ENCODE peak calls at places on chromosomes 1 and 21, in six cellular contexts. One of them, this sample, is unnamed.

GRCh38 chr1:187313115-187313514 is 484.4 kb downstream of the PLA2G4A start:
- DNase-seq in tibial artery: no peak
- DNase-seq in mesendoderm: peak; percentile 48
- DNase-seq in kidney: no peak
- DNase-seq in left ventricle myocardium inferior: no peak
- DNase-seq in CD4-positive, alpha-beta memory T cell: no peak
- DNase-seq in this sample: no peak

GRCh38 chr1:89254658-89255287 is 17.9 kb downstream of the GBP5 start:
- DNase-seq in left ventricle myocardium inferior: no peak
- DNase-seq in mesendoderm: no peak
- DNase-seq in tibial artery: no peak
- DNase-seq in CD4-positive, alpha-beta memory T cell: no peak
- DNase-seq in kidney: no peak
- DNase-seq in this sample: no peak

GRCh38 chr1:32062867-32063230 is 9.9 kb upstream of the TMEM39B start:
- DNase-seq in mesendoderm: no peak
- DNase-seq in CD4-positive, alpha-beta memory T cell: no peak
- DNase-seq in kidney: no peak
- DNase-seq in tibial artery: no peak
- DNase-seq in left ventricle myocardium inferior: no peak
- DNase-seq in this sample: no peak

GRCh38 chr1:91851130-91852010 is 34.6 kb downstream of the TGFBR3 start:
- DNase-seq in CD4-positive, alpha-beta memory T cell: no peak
- DNase-seq in kidney: peak; percentile 97
- DNase-seq in left ventricle myocardium inferior: peak; percentile 95
- DNase-seq in mesendoderm: no peak
- DNase-seq in tibial artery: peak; percentile 89
- DNase-seq in this sample: peak; percentile 91

GRCh38 chr21:15031790-15032357 is 32.9 kb downstream of the NRIP1 start:
- DNase-seq in mesendoderm: no peak
- DNase-seq in left ventricle myocardium inferior: no peak
- DNase-seq in kidney: no peak
- DNase-seq in CD4-positive, alpha-beta memory T cell: no peak
- DNase-seq in tibial artery: no peak
- DNase-seq in this sample: no peak

GRCh38 chr21:34835526-34835925 is 166.7 kb downstream of the CLIC6 start:
- DNase-seq in kidney: no peak
- DNase-seq in CD4-positive, alpha-beta memory T cell: no peak
- DNase-seq in tibial artery: peak; percentile 75
- DNase-seq in mesendoderm: no peak
- DNase-seq in left ventricle myocardium inferior: no peak
- DNase-seq in this sample: no peak

GRCh38 chr1:161421456-161421855 is 53.8 kb upstream of the CFAP126 start:
- DNase-seq in tibial artery: no peak
- DNase-seq in mesendoderm: no peak
- DNase-seq in CD4-positive, alpha-beta memory T cell: no peak
- DNase-seq in left ventricle myocardium inferior: no peak
- DNase-seq in kidney: no peak
- DNase-seq in this sample: no peak

GRCh38 chr1:212254853-212255363 is 30.3 kb upstream of the PPP2R5A start:
- DNase-seq in CD4-positive, alpha-beta memory T cell: peak; percentile 43
- DNase-seq in mesendoderm: no peak
- DNase-seq in kidney: no peak
- DNase-seq in left ventricle myocardium inferior: no peak
- DNase-seq in tibial artery: no peak
- DNase-seq in this sample: no peak

GRCh38 chr1:223230161-223230881 is 87.3 kb upstream of the TLR5 start:
- DNase-seq in CD4-positive, alpha-beta memory T cell: peak; percentile 32
- DNase-seq in tibial artery: no peak
- DNase-seq in left ventricle myocardium inferior: no peak
- DNase-seq in mesendoderm: peak; percentile 41
- DNase-seq in kidney: no peak
- DNase-seq in this sample: no peak

GRCh38 chr1:14969006-14969405 is 184.5 kb upstream of the TMEM51 start:
- DNase-seq in tibial artery: no peak
- DNase-seq in mesendoderm: no peak
- DNase-seq in CD4-positive, alpha-beta memory T cell: peak; percentile 21
- DNase-seq in left ventricle myocardium inferior: no peak
- DNase-seq in kidney: no peak
- DNase-seq in this sample: no peak

GRCh38 chr1:159197767-159198557 is 6.7 kb upstream of the ACKR1 start:
- DNase-seq in CD4-positive, alpha-beta memory T cell: no peak
- DNase-seq in mesendoderm: peak; percentile 88
- DNase-seq in kidney: no peak
- DNase-seq in tibial artery: peak; percentile 83
- DNase-seq in left ventricle myocardium inferior: peak; percentile 25
- DNase-seq in this sample: peak; percentile 44

GRCh38 chr1:248696261-248696660 is 6.3 kb downstream of the OR14I1 start:
- DNase-seq in kidney: no peak
- DNase-seq in tibial artery: no peak
- DNase-seq in CD4-positive, alpha-beta memory T cell: no peak
- DNase-seq in left ventricle myocardium inferior: no peak
- DNase-seq in mesendoderm: no peak
- DNase-seq in this sample: no peak

GRCh38 chr1:87129038-87129437 is 199.6 kb upstream of the LMO4 start:
- DNase-seq in kidney: no peak
- DNase-seq in mesendoderm: no peak
- DNase-seq in CD4-positive, alpha-beta memory T cell: no peak
- DNase-seq in left ventricle myocardium inferior: no peak
- DNase-seq in tibial artery: no peak
- DNase-seq in this sample: no peak

GRCh38 chr1:232558974-232559373 is 71.0 kb downstream of the SIPA1L2 start:
- DNase-seq in left ventricle myocardium inferior: no peak
- DNase-seq in kidney: no peak
- DNase-seq in tibial artery: no peak
- DNase-seq in CD4-positive, alpha-beta memory T cell: no peak
- DNase-seq in mesendoderm: peak; percentile 96
- DNase-seq in this sample: no peak

GRCh38 chr21:29343517-29343916 is 44.8 kb downstream of the BACH1 start:
- DNase-seq in kidney: no peak
- DNase-seq in tibial artery: no peak
- DNase-seq in mesendoderm: no peak
- DNase-seq in CD4-positive, alpha-beta memory T cell: no peak
- DNase-seq in left ventricle myocardium inferior: no peak
- DNase-seq in this sample: no peak

GRCh38 chr21:29346771-29347170 is 48.0 kb downstream of the BACH1 start:
- DNase-seq in CD4-positive, alpha-beta memory T cell: no peak
- DNase-seq in mesendoderm: no peak
- DNase-seq in tibial artery: no peak
- DNase-seq in kidney: no peak
- DNase-seq in left ventricle myocardium inferior: no peak
- DNase-seq in this sample: no peak

GRCh38 chr21:29349702-29350101 is 51.0 kb downstream of the BACH1 start:
- DNase-seq in tibial artery: no peak
- DNase-seq in kidney: no peak
- DNase-seq in CD4-positive, alpha-beta memory T cell: no peak
- DNase-seq in mesendoderm: no peak
- DNase-seq in left ventricle myocardium inferior: no peak
- DNase-seq in this sample: no peak

GRCh38 chr21:29347274-29347681 is 48.6 kb downstream of the BACH1 start:
- DNase-seq in CD4-positive, alpha-beta memory T cell: no peak
- DNase-seq in tibial artery: peak; percentile 33
- DNase-seq in mesendoderm: no peak
- DNase-seq in kidney: no peak
- DNase-seq in left ventricle myocardium inferior: no peak
- DNase-seq in this sample: no peak

DNA sequence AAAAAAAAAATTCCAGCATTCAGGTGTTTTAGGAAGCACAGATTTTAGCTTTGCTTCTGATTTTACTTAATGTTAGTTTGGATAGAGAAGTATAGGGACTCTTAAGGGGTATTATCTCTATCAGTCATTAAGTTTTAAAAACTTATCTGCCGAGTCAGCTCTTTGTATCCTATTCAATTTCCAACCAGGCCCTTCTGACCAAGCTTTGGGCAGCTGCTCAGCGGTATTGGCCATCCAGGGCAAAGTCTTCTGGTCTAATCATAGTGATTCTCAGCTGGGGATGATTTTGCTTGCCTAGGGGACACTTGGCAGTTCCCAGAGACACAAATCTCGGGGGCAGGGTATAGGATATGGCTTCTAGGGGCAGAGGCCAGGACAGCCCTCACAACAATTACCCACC is 47.6 kb downstream of the BACH1 start:
- DNase-seq in kidney: no peak
- DNase-seq in mesendoderm: no peak
- DNase-seq in tibial artery: no peak
- DNase-seq in left ventricle myocardium inferior: no peak
- DNase-seq in CD4-positive, alpha-beta memory T cell: no peak
- DNase-seq in this sample: no peak
- H3K4me1 ChIP-seq in kidney: peaks cover 15% of the 10 kb centered on the region
- H3K4me1 ChIP-seq in mesendoderm: no peaks in the 10 kb centered on the region
- H3K4me1 ChIP-seq in tibial artery: peaks cover 57% of the 10 kb centered on the region
- H3K4me1 ChIP-seq in left ventricle myocardium inferior: peaks cover 47% of the 10 kb centered on the region
- H3K4me1 ChIP-seq in CD4-positive, alpha-beta memory T cell: peaks cover 16% of the 10 kb centered on the region
- H3K4me1 ChIP-seq in this sample: peaks cover 36% of the 10 kb centered on the region

DNA sequence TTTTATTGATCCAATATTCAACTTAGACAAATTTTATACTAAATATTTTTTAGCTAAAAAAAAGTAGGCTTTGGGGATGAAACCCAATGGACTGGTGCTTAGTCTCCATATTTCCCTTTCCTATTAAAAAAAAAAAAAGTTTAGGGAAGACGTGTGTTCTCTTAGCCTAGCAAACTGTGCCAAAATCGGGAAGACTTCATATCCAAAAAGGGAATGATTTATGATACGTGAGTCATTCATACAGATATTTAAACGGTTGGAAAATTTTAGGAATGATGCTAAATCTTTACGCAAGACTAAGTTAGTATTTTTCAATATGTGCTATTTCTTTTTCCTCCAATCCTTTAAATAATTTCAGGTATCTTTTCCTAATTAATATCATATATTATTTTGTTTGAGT is 50.7 kb downstream of the SPATA17 start:
- DNase-seq in mesendoderm: no peak
- DNase-seq in kidney: no peak
- DNase-seq in CD4-positive, alpha-beta memory T cell: no peak
- DNase-seq in tibial artery: no peak
- DNase-seq in left ventricle myocardium inferior: no peak
- DNase-seq in this sample: no peak
- H3K27ac ChIP-seq in mesendoderm: no peak overlapping the region
- H3K27ac ChIP-seq in kidney: no peak overlapping the region
- H3K27ac ChIP-seq in CD4-positive, alpha-beta memory T cell: no peak overlapping the region
- H3K27ac ChIP-seq in tibial artery: no peak overlapping the region
- H3K27ac ChIP-seq in left ventricle myocardium inferior: no peak overlapping the region
- H3K27ac ChIP-seq in this sample: no peak overlapping the region

DNA sequence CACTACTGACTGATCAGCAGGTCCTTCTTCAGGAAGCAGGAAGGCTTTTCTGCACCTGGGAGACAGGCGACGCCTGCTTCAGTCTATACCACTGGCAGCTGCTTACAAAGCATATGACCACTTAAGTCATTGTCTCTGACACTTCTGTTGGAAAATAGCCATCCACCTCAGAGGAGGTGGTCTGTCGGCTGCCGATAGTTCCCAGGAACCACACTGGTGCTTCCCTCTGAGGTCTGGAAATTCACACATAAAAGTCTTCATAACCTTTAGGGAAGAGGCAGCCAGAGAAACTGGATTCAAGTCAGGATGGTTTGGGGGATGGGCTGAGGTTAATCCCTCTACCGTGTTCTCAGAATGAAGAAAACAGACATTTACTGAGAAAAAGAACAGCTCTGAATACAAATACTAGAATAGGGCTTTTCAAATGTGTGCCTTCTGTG is 15.6 kb upstream of the SRP9 start:
- DNase-seq in kidney: no peak
- DNase-seq in CD4-positive, alpha-beta memory T cell: no peak
- DNase-seq in tibial artery: no peak
- DNase-seq in mesendoderm: peak; percentile 41
- DNase-seq in left ventricle myocardium inferior: no peak
- DNase-seq in this sample: no peak
- H3K4me1 ChIP-seq in kidney: peaks cover 7% of the 10 kb centered on the region
- H3K4me1 ChIP-seq in CD4-positive, alpha-beta memory T cell: no peaks in the 10 kb centered on the region
- H3K4me1 ChIP-seq in tibial artery: peaks cover 34% of the 10 kb centered on the region
- H3K4me1 ChIP-seq in mesendoderm: peaks cover 2% of the 10 kb centered on the region
- H3K4me1 ChIP-seq in left ventricle myocardium inferior: peaks cover 48% of the 10 kb centered on the region
- H3K4me1 ChIP-seq in this sample: peaks cover 21% of the 10 kb centered on the region

GRCh38 chr21:41802684-41803083 is 35.8 kb upstream of the RIPK4 start:
- DNase-seq in mesendoderm: no peak
- DNase-seq in tibial artery: peak; percentile 77
- DNase-seq in kidney: no peak
- DNase-seq in CD4-positive, alpha-beta memory T cell: no peak
- DNase-seq in left ventricle myocardium inferior: peak; percentile 75
- DNase-seq in this sample: peak; percentile 63
- H3K27ac ChIP-seq in mesendoderm: no peak overlapping the region
- H3K27ac ChIP-seq in tibial artery: peak overlapping the region; percentile 17
- H3K27ac ChIP-seq in kidney: no peak overlapping the region
- H3K27ac ChIP-seq in CD4-positive, alpha-beta memory T cell: no peak overlapping the region
- H3K27ac ChIP-seq in left ventricle myocardium inferior: no peak overlapping the region
- H3K27ac ChIP-seq in this sample: no peak overlapping the region

GRCh38 chr1:155967410-155968400 is 10.6 kb downstream of the ARHGEF2 start:
- DNase-seq in mesendoderm: peak; percentile 56
- DNase-seq in kidney: peak; percentile 79
- DNase-seq in tibial artery: no peak
- DNase-seq in CD4-positive, alpha-beta memory T cell: no peak
- DNase-seq in left ventricle myocardium inferior: no peak
- DNase-seq in this sample: peak; percentile 72

GRCh38 chr1:155964193-155964592 is 14.2 kb downstream of the ARHGEF2 start:
- DNase-seq in tibial artery: no peak
- DNase-seq in kidney: no peak
- DNase-seq in left ventricle myocardium inferior: no peak
- DNase-seq in CD4-positive, alpha-beta memory T cell: no peak
- DNase-seq in mesendoderm: peak; percentile 56
- DNase-seq in this sample: no peak

GRCh38 chr1:155968670-155969069 is 9.7 kb downstream of the ARHGEF2 start:
- DNase-seq in kidney: no peak
- DNase-seq in mesendoderm: no peak
- DNase-seq in CD4-positive, alpha-beta memory T cell: no peak
- DNase-seq in tibial artery: no peak
- DNase-seq in left ventricle myocardium inferior: peak; percentile 58
- DNase-seq in this sample: peak; percentile 86

GRCh38 chr1:155966135-155966534 is 12.2 kb downstream of the ARHGEF2 start:
- DNase-seq in left ventricle myocardium inferior: no peak
- DNase-seq in kidney: no peak
- DNase-seq in mesendoderm: no peak
- DNase-seq in tibial artery: no peak
- DNase-seq in CD4-positive, alpha-beta memory T cell: no peak
- DNase-seq in this sample: no peak

DNA sequence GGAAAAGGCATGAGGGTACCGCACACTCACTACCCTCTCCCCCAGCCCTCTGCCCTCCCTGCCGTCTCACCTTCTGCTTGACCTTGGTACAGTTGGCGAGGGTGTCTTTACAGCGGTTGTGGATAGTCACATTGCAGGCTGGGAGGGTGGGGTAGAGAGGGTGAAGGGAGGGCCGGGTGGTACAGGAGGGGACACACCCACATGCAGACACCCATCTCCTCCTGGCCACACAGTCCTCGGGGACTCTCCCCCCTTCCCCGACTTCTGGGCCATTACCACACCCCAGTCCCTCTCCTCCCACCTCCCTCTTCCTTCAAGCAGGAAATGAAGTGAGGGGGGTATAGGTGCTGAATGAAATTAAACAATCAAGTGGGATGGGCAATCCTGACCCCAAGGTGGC is 11.6 kb downstream of the ARHGEF2 start:
- DNase-seq in kidney: no peak
- DNase-seq in left ventricle myocardium inferior: no peak
- DNase-seq in mesendoderm: no peak
- DNase-seq in CD4-positive, alpha-beta memory T cell: no peak
- DNase-seq in tibial artery: no peak
- DNase-seq in this sample: no peak
- H3K4me1 ChIP-seq in kidney: peaks cover 43% of the 10 kb centered on the region
- H3K4me1 ChIP-seq in left ventricle myocardium inferior: peaks cover 97% of the 10 kb centered on the region
- H3K4me1 ChIP-seq in mesendoderm: peaks cover 4% of the 10 kb centered on the region
- H3K4me1 ChIP-seq in CD4-positive, alpha-beta memory T cell: peaks cover 67% of the 10 kb centered on the region
- H3K4me1 ChIP-seq in tibial artery: peaks cover 73% of the 10 kb centered on the region
- H3K4me1 ChIP-seq in this sample: peaks cover 64% of the 10 kb centered on the region